ENCODE peak calls at places on chromosomes 11 and 22, in ten cellular contexts. G, W, P, V, S, I, A, U, J and N are unnamed samples.

GRCh38 chr11:16469968-16470367 is 113.6 kb upstream of the SOX6 start:
- DNase-seq in G (no peak), U (no peak), I (no peak), W (no peak), A (no peak), S (no peak), J (no peak), P (no peak), V (no peak), N (no peak)

GRCh38 chr22:20414059-20414440 is 20.1 kb downstream of the ZNF74 start:
- DNase-seq in I (no peak), G (no peak), U (no peak), P (no peak), S (no peak), J (no peak), W (no peak), A (no peak), V (no peak), N (no peak)

GRCh38 chr11:88310246-88310645 is 27.3 kb downstream of the CTSC start:
- DNase-seq in W (no peak), S (no peak), J (no peak), A (no peak), U (peak; percentile 1), G (no peak), P (no peak), I (no peak), V (no peak), N (no peak)

GRCh38 chr11:30107899-30108298 is 91.1 kb upstream of the KCNA4 start:
- DNase-seq in S (peak; percentile 1), V (no peak), J (peak; percentile 48), A (no peak), I (no peak), U (peak; percentile 83), W (no peak), G (peak; percentile 65), P (no peak), N (no peak)

GRCh38 chr11:57103899-57104605 is 77.7 kb upstream of the LRRC55 start:
- DNase-seq in A (no peak), W (no peak), P (no peak), S (no peak), V (no peak), G (no peak), U (no peak), I (no peak), J (no peak), N (no peak)

GRCh38 chr11:70304208-70304603 is 33.7 kb downstream of the PPFIA1 start:
- DNase-seq in U (no peak), W (no peak), P (no peak), A (no peak), I (no peak), V (no peak), J (no peak), G (no peak), S (no peak), N (no peak)

GRCh38 chr11:120574881-120575280 is 63.3 kb downstream of the GRIK4 start:
- DNase-seq in I (no peak), U (no peak), V (no peak), W (no peak), J (no peak), P (no peak), G (no peak), S (no peak), A (no peak), N (no peak)

GRCh38 chr11:69462106-69463045 is 19.1 kb upstream of the LINC01488 start:
- DNase-seq in W (no peak), P (no peak), G (no peak), V (no peak), A (no peak), S (no peak), I (no peak), U (no peak), J (no peak), N (no peak)

GRCh38 chr11:66080055-66080817 is 10.2 kb downstream of the PACS1 start:
- DNase-seq in W (peak; percentile 49), P (peak; percentile 57), G (peak; percentile 81), U (peak; percentile 80), J (peak; percentile 73), S (peak; percentile 80), I (no peak), V (peak; percentile 51), A (no peak), N (no peak)

GRCh38 chr11:116882386-116882785 is 45.0 kb upstream of the APOA1 start:
- DNase-seq in S (no peak), W (no peak), A (no peak), U (no peak), G (peak; percentile 88), I (no peak), V (no peak), P (no peak), J (no peak), N (no peak)

GRCh38 chr11:20213790-20214189 is 53.5 kb upstream of the DBX1 start:
- DNase-seq in S (no peak), I (no peak), W (no peak), U (no peak), A (no peak), J (no peak), G (no peak), P (no peak), V (no peak), N (no peak)